ENCODE peak calls at places on chromosomes 7 and 10, in four cellular contexts. One of them, this sample, is unnamed.

GRCh38 chr10:77069020-77069419 is 568.6 kb downstream of the KCNMA1 start:
- DNase-seq in K562: no peak
- DNase-seq in GM12878: no peak
- DNase-seq in HepG2: no peak
- DNase-seq in this sample: no peak

GRCh38 chr7:102125127-102125561 is 161.5 kb upstream of the SH2B2 start:
- DNase-seq in K562: no peak
- DNase-seq in GM12878: peak
- DNase-seq in HepG2: no peak
- DNase-seq in this sample: peak

GRCh38 chr10:110305767-110306451 is 1.2 kb upstream of the SMNDC1 start:
- DNase-seq in K562: peak
- DNase-seq in GM12878: peak
- DNase-seq in HepG2: peak
- DNase-seq in this sample: no peak

GRCh38 chr7:128841961-128842673 is 11.9 kb downstream of the FLNC start:
- DNase-seq in K562: peak
- DNase-seq in GM12878: no peak
- DNase-seq in HepG2: no peak
- DNase-seq in this sample: peak

GRCh38 chr10:58023341-58024073 is 244.2 kb downstream of the IPMK start:
- DNase-seq in K562: no peak
- DNase-seq in GM12878: no peak
- DNase-seq in HepG2: peak
- DNase-seq in this sample: no peak

GRCh38 chr10:42877496-42878030 is 95.0 kb downstream of the BMS1 start:
- DNase-seq in K562: no peak
- DNase-seq in GM12878: no peak
- DNase-seq in HepG2: no peak
- DNase-seq in this sample: no peak

GRCh38 chr7:111710839-111711380 is 148.6 kb upstream of the IMMP2L start:
- DNase-seq in K562: no peak
- DNase-seq in GM12878: no peak
- DNase-seq in HepG2: no peak
- DNase-seq in this sample: no peak

GRCh38 chr10:48364659-48365405 is 58.4 kb downstream of the MAPK8 start:
- DNase-seq in K562: no peak
- DNase-seq in GM12878: no peak
- DNase-seq in HepG2: peak
- DNase-seq in this sample: no peak

GRCh38 chr7:156956733-156957132 is 7.2 kb downstream of the NOM1 start:
- DNase-seq in K562: no peak
- DNase-seq in GM12878: no peak
- DNase-seq in HepG2: no peak
- DNase-seq in this sample: no peak

GRCh38 chr10:16950686-16951681 is 133.8 kb upstream of the RSU1 start:
- DNase-seq in K562: peak
- DNase-seq in GM12878: no peak
- DNase-seq in HepG2: no peak
- DNase-seq in this sample: peak
- TF ChIP-seq TCF7 in K562: no peak
- TF ChIP-seq TCF7 in GM12878: no peak
- TF ChIP-seq TCF7 in HepG2: no peak
- TF ChIP-seq TCF7 in this sample: no peak

DNA sequence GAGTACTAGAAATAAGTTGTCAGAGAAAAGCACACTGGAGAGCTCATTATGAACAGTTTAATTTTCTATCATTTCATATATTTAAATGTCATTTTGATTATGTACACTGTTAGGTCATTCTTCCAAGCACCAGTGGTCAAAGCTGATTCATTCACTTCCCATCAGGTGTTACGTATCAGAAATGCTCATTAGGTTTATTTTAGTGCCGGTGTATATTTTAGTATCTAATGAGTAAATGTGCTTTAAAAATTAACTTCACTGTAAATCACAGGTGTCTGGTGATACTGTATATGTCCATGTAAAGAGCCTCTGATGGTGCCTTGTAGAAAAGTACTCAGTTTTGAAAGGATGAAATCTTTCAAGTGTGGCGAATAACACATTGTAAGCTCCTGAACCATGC is 3.5 kb downstream of the DMTF1 start:
- DNase-seq in K562: no peak
- DNase-seq in GM12878: no peak
- DNase-seq in HepG2: no peak
- DNase-seq in this sample: no peak
- TF ChIP-seq CBFB in K562: no peak
- TF ChIP-seq CBFB in GM12878: no peak
- TF ChIP-seq CBFB in HepG2: no peak
- TF ChIP-seq CBFB in this sample: no peak

DNA sequence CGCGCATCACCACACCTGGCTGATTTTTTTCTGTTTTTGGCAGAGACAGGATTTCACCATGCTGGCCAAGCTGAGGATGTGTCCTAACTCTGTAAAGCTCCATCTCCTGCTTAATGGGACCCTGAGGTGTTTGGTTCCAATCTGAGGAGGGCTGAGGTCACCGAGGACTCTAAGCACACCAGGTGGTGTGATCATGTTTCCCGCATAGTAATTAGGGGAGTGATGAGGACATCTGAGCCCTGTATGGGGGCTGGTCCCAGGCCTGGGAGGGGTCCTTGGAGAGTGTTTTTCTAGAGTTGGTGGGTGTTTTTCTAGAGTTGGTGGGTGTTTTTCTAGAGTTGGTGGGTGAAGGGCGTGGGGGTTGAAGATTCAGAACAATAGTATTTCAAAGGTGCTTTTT is 3.0 kb upstream of the ABHD11 start:
- DNase-seq in K562: no peak
- DNase-seq in GM12878: no peak
- DNase-seq in HepG2: no peak
- DNase-seq in this sample: peak
- TF ChIP-seq TCF7 in K562: no peak
- TF ChIP-seq TCF7 in GM12878: no peak
- TF ChIP-seq TCF7 in HepG2: no peak
- TF ChIP-seq TCF7 in this sample: no peak

DNA sequence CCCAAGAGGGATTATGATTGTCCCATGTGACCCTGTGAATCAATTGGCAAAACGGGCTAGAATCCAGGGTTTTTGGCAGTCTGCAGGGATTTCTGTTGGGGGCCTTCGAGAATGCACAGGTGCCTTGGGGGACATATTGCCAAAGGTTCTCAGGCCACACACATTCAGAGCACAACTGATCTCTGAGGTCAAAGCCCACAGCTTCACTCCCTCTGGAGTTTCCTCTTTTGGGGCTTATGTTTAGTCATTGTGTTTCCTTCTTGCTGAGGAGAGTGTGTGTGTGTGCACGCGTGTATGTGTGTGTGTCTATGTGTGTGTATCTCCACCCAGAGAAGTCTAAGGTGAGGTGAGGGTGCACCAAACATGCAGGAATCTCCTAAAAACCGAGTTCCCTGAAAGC is 8.8 kb downstream of the PPIF start:
- DNase-seq in K562: peak
- DNase-seq in GM12878: no peak
- DNase-seq in HepG2: no peak
- DNase-seq in this sample: no peak
- TF ChIP-seq CBFB in K562: no peak
- TF ChIP-seq CBFB in GM12878: no peak
- TF ChIP-seq CBFB in HepG2: no peak
- TF ChIP-seq CBFB in this sample: no peak

GRCh38 chr7:6725003-6725402 is 18.3 kb upstream of the ZNF12 start:
- DNase-seq in K562: no peak
- DNase-seq in GM12878: peak
- DNase-seq in HepG2: no peak
- DNase-seq in this sample: no peak

GRCh38 chr7:6729492-6730342 is 23.0 kb upstream of the ZNF12 start:
- DNase-seq in K562: peak
- DNase-seq in GM12878: peak
- DNase-seq in HepG2: peak
- DNase-seq in this sample: peak

DNA sequence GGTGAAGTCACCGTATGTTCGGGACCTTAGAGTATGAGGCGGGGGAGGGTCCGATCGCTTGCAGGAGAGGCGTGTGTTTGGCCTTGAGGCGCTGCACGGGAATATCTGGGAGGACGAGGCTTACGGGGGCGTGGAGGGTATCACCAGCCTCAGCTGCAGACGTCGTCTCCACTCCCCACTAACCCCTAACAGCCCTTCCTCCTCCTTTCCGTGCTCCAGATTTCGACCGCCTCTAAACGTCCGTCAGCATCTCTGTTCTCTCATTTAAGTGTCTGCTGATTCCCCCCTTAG is 23.5 kb upstream of the ZNF12 start:
- DNase-seq in K562: peak
- DNase-seq in GM12878: no peak
- DNase-seq in HepG2: peak
- DNase-seq in this sample: no peak
- TF ChIP-seq TCF7 in K562: no peak
- TF ChIP-seq TCF7 in GM12878: no peak
- TF ChIP-seq TCF7 in HepG2: no peak
- TF ChIP-seq TCF7 in this sample: no peak

DNA sequence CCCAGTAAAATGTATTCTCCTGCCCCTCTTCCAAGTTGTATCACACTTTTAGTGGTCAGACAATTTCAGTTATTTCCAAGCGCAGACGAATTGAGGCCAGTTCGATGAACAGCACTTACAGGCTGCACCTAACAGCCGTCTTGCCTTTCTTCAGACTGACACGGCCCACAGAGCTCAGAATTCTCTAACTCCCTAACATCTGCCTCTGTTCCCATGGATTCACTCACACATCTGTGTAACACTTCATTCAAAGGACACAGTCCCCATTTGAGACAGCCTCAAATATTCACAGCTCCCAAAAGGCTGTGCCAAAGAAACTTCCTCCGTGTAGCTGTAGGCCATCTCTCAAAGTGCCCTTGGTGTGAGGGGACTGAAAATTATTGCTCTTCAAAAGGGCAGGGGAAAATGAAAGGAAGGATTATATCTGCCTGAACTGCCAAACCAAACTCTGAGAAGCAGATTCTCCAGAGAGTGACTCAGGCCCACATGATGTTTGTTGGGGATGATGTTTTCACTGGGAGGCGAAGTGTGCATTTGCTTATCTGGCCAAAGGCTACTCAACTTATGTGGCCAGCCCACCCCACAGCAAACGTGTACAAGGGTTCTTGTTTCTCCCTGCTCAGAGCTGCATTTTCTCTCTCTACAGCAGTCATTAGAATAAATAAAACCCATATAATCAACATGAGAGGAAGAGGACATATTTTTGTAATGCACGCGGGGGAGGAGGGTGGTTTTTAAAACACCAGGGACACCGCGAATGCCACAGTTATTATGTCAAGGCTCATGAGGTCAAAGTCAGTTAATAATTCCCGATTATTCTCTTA is 302.4 kb upstream of the NFE2L3 start:
- DNase-seq in K562: peak
- DNase-seq in GM12878: no peak
- DNase-seq in HepG2: peak
- DNase-seq in this sample: no peak
- TF ChIP-seq CBFB in K562: no peak
- TF ChIP-seq CBFB in GM12878: no peak
- TF ChIP-seq CBFB in HepG2: no peak
- TF ChIP-seq CBFB in this sample: no peak

DNA sequence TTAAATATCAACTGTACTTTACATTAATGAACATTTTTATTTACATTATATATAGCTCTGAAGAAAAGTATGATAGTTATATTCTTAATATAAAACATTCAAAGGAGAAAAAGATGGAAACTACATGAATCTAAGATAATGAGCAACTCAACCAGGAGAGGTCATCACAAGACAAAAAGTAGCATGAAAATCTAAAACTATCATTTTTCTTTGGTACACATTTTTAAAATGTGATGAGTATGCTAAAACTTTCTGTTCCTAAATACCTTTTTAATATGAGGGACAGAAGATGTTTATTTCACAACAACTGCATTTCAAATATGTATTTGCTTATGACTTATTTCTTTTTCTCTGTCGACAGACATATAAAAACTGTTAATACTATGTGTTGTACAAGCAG is 2.4 kb downstream of the CNTNAP2 start:
- DNase-seq in K562: no peak
- DNase-seq in GM12878: no peak
- DNase-seq in HepG2: no peak
- DNase-seq in this sample: no peak
- TF ChIP-seq TCF7 in K562: no peak
- TF ChIP-seq TCF7 in GM12878: no peak
- TF ChIP-seq TCF7 in HepG2: no peak
- TF ChIP-seq TCF7 in this sample: no peak

GRCh38 chr10:3848768-3849643 is 64.0 kb upstream of the KLF6 start:
- DNase-seq in K562: no peak
- DNase-seq in GM12878: no peak
- DNase-seq in HepG2: no peak
- DNase-seq in this sample: no peak
- TF ChIP-seq CBFB in K562: no peak
- TF ChIP-seq CBFB in GM12878: no peak
- TF ChIP-seq CBFB in HepG2: no peak
- TF ChIP-seq CBFB in this sample: no peak